ENCODE peak calls at places on chromosomes 13 and 19, in four cellular contexts. S is endothelial cell of umbilical vein, F is body of pancreas, I is tibial nerve. T is an unnamed sample.
A peak's percentile ranks its signal among the peaks of the same experiment; 100 is the strongest.

GRCh38 chr13:26295812-26296211 is 41.9 kb downstream of the CDK8 start:
- DNase-seq in S (no peak), F (no peak), I (no peak), T (no peak)

GRCh38 chr13:66353664-66354063 is 876.5 kb downstream of the PCDH9 start:
- DNase-seq in I (no peak), S (peak; percentile 5), F (no peak), T (no peak)

GRCh38 chr13:98879965-98880364 is 97.9 kb downstream of the DOCK9 start:
- DNase-seq in S (no peak), F (no peak), I (no peak), T (peak; percentile 69)

GRCh38 chr19:887072-887471 is 5.9 kb downstream of the MED16 start:
- DNase-seq in I (no peak), F (no peak), S (no peak), T (no peak)

GRCh38 chr19:2332341-2333026 is 4.0 kb downstream of the SPPL2B start:
- DNase-seq in I (no peak), F (no peak), S (no peak), T (peak; percentile 52)

GRCh38 chr13:79673310-79673992 is 192.5 kb downstream of the NDFIP2 start:
- DNase-seq in S (no peak), I (no peak), F (no peak), T (peak; percentile 54)

GRCh38 chr19:18278521-18279265 is 2.7 kb downstream of the JUND start:
- DNase-seq in S (peak; percentile 14), I (no peak), F (peak; percentile 48), T (no peak)

GRCh38 chr19:16030964-16031871 is 45.1 kb upstream of the TPM4 start:
- DNase-seq in S (no peak), I (no peak), F (no peak), T (no peak)

GRCh38 chr13:109875746-109876145 is 89.4 kb upstream of the IRS2 start:
- DNase-seq in F (no peak), S (no peak), I (no peak), T (no peak)

GRCh38 chr19:43229315-43229714 is 23.9 kb upstream of the PSG4 start:
- DNase-seq in S (no peak), F (no peak), I (no peak), T (no peak)

GRCh38 chr19:3150739-3151329 is 15.0 kb downstream of the GNA15 start:
- DNase-seq in S (no peak), I (no peak), F (no peak), T (no peak)

GRCh38 chr13:51978836-51979556 is 32.3 kb downstream of the ATP7B start:
- DNase-seq in I (no peak), F (no peak), S (no peak), T (no peak)

GRCh38 chr13:58955546-58956385 is 1208.0 kb downstream of the DIAPH3 start:
- DNase-seq in F (no peak), S (no peak), I (no peak), T (no peak)

GRCh38 chr19:18304496-18305312 is 18.2 kb downstream of the LSM4 start:
- DNase-seq in I (peak; percentile 81), S (peak; percentile 83), F (peak; percentile 54), T (peak; percentile 90)

GRCh38 chr13:33547035-33547434 is 261.5 kb upstream of the STARD13 start:
- DNase-seq in S (no peak), I (no peak), F (no peak), T (no peak)

GRCh38 chr13:98957731-98958442 is 20.0 kb downstream of the DOCK9 start:
- DNase-seq in S (no peak), F (no peak), I (no peak), T (no peak)

GRCh38 chr19:56404705-56405056 is 549 bp downstream of the ZNF583 start:
- DNase-seq in F (no peak), I (no peak), S (no peak), T (no peak)

GRCh38 chr13:63420685-63421084 is 2005.0 kb upstream of the PCDH20 start:
- DNase-seq in S (no peak), F (no peak), I (no peak), T (no peak)

GRCh38 chr13:83508905-83509304 is 373.4 kb downstream of the SLITRK1 start:
- DNase-seq in F (no peak), S (no peak), I (no peak), T (no peak)

GRCh38 chr19:15812059-15812722 is 3.3 kb downstream of the OR10H1 start:
- DNase-seq in I (peak; percentile 7), S (no peak), F (no peak), T (no peak)

GRCh38 chr19:50548191-50549058 is 19.8 kb downstream of the LRRC4B start:
- DNase-seq in I (no peak), S (no peak), F (no peak), T (no peak)

GRCh38 chr19:16373539-16373938 is 48.9 kb downstream of the KLF2 start:
- DNase-seq in I (peak; percentile 84), S (peak; percentile 34), F (no peak), T (no peak)

GRCh38 chr19:33279430-33280350 is 22.6 kb downstream of the CEBPA start:
- DNase-seq in I (no peak), F (no peak), S (no peak), T (no peak)

DNA sequence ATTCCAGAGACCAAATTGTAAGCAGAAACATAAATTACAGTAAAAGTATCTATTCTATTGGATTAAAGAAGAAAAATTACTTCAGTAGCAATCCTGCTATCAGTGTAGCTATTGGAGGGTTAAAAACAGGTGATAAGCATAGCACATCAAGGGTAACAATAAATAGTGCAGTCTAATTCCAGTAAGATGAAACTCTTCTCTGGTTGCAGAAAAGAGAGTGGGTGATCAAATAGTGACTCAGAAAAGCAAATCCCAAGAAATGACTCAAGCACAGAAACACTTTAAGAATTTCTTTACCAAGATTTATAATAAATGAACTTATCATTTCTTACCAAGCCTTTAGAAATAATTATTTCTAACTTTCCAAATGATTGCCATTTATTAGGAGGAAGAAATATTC is 135.7 kb downstream of the LMO7 start:
- DNase-seq in I (no peak), F (no peak), S (peak; percentile 44), T (no peak)
- H3K27ac ChIP-seq in I (peak overlapping the region; percentile 62), F (no peak overlapping the region), S (no peak overlapping the region), T (peak overlapping the region; percentile 92)

DNA sequence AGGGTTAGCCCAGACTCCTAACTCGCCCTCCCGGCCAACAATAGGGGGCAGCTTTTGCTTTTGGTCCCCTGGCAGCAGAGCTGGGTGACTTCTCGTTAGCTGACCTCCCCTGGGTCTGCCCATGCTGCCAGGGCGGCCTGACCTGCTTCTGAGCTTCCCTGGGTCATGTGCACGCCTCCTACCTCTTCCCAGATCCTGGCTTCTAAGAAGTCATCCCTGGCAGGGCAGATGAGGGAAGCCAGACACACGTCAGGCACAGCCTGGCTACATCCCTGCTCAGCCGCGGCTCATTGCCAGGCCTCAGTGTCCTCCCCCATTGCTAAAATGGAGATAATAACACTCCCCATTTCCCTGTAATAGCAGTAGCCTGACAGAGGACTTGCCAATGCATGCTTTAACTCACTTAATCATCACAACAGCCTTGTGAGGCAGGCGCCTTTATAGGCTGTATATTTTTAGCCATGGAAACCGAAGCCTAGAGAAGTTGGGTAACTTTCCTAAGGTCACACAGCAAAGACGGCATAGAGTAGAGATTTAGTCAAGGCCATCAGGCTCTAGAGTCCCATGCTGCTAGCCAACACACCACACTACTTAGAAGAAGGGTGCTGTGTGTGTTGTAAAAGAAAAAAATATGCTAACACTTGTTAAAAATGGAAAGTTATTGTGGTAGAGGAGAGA is 2.1 kb downstream of the KCNK6 start:
- DNase-seq in F (no peak), S (no peak), I (no peak), T (no peak)
- H3K4me3 ChIP-seq in F (no peak overlapping the region), S (no peak overlapping the region), I (no peak overlapping the region), T (no peak overlapping the region)

DNA sequence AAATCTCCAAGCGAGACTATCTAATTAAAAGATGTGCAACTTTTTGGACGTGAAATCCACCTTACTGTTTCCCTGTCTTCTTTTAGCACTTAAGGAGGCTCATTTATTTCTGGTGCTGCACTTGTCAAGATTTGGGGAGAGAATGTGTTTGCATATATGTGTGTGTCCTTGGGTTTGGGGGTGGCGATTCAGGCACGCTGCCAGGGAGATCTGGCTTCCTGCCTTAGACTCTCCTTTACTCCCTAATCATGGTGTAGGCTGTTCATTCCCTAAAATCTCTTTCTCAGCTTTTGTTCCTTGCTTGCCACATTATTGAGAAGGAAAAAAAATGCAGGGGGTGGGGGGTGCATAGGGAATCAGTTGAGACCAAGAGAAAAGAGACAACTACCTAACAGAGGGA is 271.2 kb downstream of the DCLK1 start:
- DNase-seq in F (no peak), S (no peak), I (no peak), T (no peak)
- H3K27ac ChIP-seq in F (no peak overlapping the region), S (no peak overlapping the region), I (peak overlapping the region; percentile 87), T (no peak overlapping the region)

DNA sequence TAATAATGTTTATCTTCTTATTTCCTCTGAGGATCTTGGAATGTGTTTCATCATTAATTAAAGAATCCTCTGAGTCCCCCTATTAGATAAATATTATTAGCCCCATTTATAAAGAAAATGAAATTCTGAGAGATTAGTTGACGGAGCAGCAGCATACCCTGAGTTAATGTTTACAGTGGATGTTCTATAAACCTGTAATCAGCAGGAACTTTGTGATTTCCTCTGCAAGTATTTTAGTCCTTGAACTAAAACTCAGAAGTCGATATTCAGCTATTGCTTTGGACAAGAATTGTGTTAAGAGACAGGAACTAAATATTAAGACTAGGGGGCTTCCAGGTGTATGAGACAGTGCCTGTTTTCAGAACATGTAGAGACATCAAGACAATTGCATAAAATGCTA is 243.3 kb downstream of the DCT start:
- DNase-seq in I (no peak), F (no peak), S (no peak), T (no peak)
- H3K4me3 ChIP-seq in I (no peak overlapping the region), F (no peak overlapping the region), S (no peak overlapping the region), T (no peak overlapping the region)

GRCh38 chr19:14405380-14405757 is 13.8 kb downstream of the DDX39A start:
- DNase-seq in S (no peak), F (no peak), I (no peak), T (no peak)

GRCh38 chr19:14404322-14404721 is 14.8 kb downstream of the DDX39A start:
- DNase-seq in F (no peak), I (no peak), S (no peak), T (no peak)

GRCh38 chr19:14398563-14398962 is 17.3 kb downstream of the ADGRE5 start:
- DNase-seq in F (no peak), S (no peak), I (no peak), T (no peak)

GRCh38 chr19:14401468-14401867 is 17.7 kb downstream of the DDX39A start:
- DNase-seq in I (no peak), F (no peak), S (no peak), T (no peak)

DNA sequence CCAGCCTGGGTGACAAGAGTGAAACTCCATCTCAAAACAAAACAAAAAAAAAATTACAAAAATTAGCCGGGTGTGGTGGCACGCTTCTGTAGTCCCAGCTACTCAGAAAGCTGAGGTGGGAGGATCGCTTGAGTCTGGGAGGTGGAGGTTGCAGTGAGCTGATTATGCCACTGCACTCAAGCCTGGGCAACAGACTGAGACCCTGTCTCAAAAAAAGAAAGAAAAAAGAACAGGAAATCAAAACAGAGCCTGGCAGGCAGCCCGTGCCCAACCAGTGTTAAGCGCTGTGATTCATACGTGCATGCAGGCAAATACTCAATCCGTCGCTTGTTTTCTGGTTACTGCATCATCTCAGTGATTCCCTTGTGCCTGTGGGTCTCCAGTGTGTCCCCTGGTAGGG is 18.2 kb downstream of the DDX39A start:
- DNase-seq in I (no peak), F (no peak), S (no peak), T (no peak)
- H3K27ac ChIP-seq in I (no peak overlapping the region), F (no peak overlapping the region), S (no peak overlapping the region), T (no peak overlapping the region)

GRCh38 chr19:36847968-36848367 is 2.7 kb upstream of the ZNF345 start:
- DNase-seq in F (no peak), S (no peak), I (no peak), T (no peak)

GRCh38 chr19:36850646-36851442 is at the start of gene ZNF345:
- DNase-seq in S (peak; percentile 95), F (peak; percentile 89), I (peak; percentile 90), T (peak; percentile 87)

GRCh38 chr19:36849701-36850645 is 703 bp upstream of the ZNF345 start:
- DNase-seq in S (peak; percentile 94), I (peak; percentile 87), F (peak; percentile 87), T (peak; percentile 87)

GRCh38 chr19:36851898-36852297 is 1.2 kb downstream of the ZNF345 start:
- DNase-seq in F (no peak), I (no peak), S (no peak), T (no peak)
- H3K4me3 ChIP-seq in F (no peak overlapping the region), I (no peak overlapping the region), S (no peak overlapping the region), T (peak overlapping the region; percentile 95)

T was measured in gastrocnemius medialis.